ENCODE peak calls at places on chromosomes 4 and X, in four cellular contexts. P is IMR-90, B is K562, M is MM.1S. Q is an unnamed sample.
A peak's percentile ranks its signal among the peaks of the same experiment; 100 is the strongest.

GRCh38 chr4:4385729-4386295 is 1.1 kb upstream of the NSG1 start:
- DNase-seq in B (no peak), M (no peak), P (no peak), Q (no peak)

GRCh38 chrX:26597981-26598380 is 382.0 kb downstream of the MAGEB5 start:
- DNase-seq in M (no peak), P (peak; percentile 22), B (no peak), Q (no peak)

GRCh38 chrX:40177489-40177888 is 79.7 kb upstream of the BCOR start:
- DNase-seq in B (no peak), M (no peak), P (no peak), Q (no peak)

GRCh38 chrX:154375156-154375504 is 696 bp upstream of the FLNA start:
- DNase-seq in B (no peak), M (no peak), P (no peak), Q (no peak)

GRCh38 chrX:33211356-33212254 is at the start of gene DMD:
- DNase-seq in M (no peak), P (peak; percentile 84), B (no peak), Q (no peak)

GRCh38 chrX:12595746-12596145 is 195.5 kb upstream of the PRPS2 start:
- DNase-seq in B (no peak), P (no peak), M (no peak), Q (no peak)

GRCh38 chrX:129496625-129497024 is 26.7 kb downstream of the SMARCA1 start:
- DNase-seq in B (no peak), M (no peak), P (peak; percentile 67), Q (no peak)

GRCh38 chr4:162634390-162634789 is 470.6 kb upstream of the FSTL5 start:
- DNase-seq in B (no peak), P (no peak), M (no peak), Q (no peak)

GRCh38 chr4:110073045-110073845 is 125.2 kb downstream of the ELOVL6 start:
- DNase-seq in M (no peak), B (no peak), P (peak; percentile 11), Q (peak; percentile 96)

GRCh38 chr4:154622598-154622997 is 10.1 kb upstream of the FGG start:
- DNase-seq in P (peak; percentile 48), B (peak; percentile 62), M (peak; percentile 62), Q (no peak)

GRCh38 chrX:11770320-11770719 is 12.3 kb downstream of the MSL3 start:
- DNase-seq in B (peak; percentile 70), M (peak; percentile 63), P (peak; percentile 63), Q (peak; percentile 16)

GRCh38 chr4:121168865-121169281 is 4.8 kb upstream of the TNIP3 start:
- DNase-seq in M (no peak), B (no peak), P (no peak), Q (no peak)

GRCh38 chrX:132669142-132669541 is 180.3 kb upstream of the MBNL3 start:
- DNase-seq in M (no peak), B (no peak), P (no peak), Q (no peak)

GRCh38 chr4:10554694-10555093 is 97.5 kb upstream of the ZNF518B start:
- DNase-seq in B (peak; percentile 62), M (peak; percentile 57), P (peak; percentile 59), Q (peak; percentile 22)

GRCh38 chr4:8900588-8900987 is 28.9 kb upstream of the HMX1 start:
- DNase-seq in B (no peak), M (no peak), P (no peak), Q (no peak)

GRCh38 chr4:113582737-113583136 is 178.8 kb downstream of the CAMK2D start:
- DNase-seq in M (no peak), B (peak; percentile 62), P (no peak), Q (no peak)

GRCh38 chrX:2320580-2321327 is 180.0 kb downstream of the DHRSX start:
- DNase-seq in M (no peak), P (peak; percentile 77), B (no peak), Q (no peak)

GRCh38 chr4:8278009-8278395 is 8.4 kb downstream of the HTRA3 start:
- DNase-seq in P (peak; percentile 33), B (no peak), M (no peak), Q (no peak)

GRCh38 chr4:132333723-132334045 is 815.4 kb upstream of the PCDH10 start:
- DNase-seq in M (no peak), B (no peak), P (peak; percentile 49), Q (no peak)

GRCh38 chrX:11665144-11666040 is at the start of gene ARHGAP6:
- DNase-seq in M (no peak), P (peak; percentile 20), B (no peak), Q (no peak)

GRCh38 chr4:176539091-176539784 is 219.5 kb downstream of the SPCS3 start:
- DNase-seq in B (no peak), P (peak; percentile 30), M (no peak), Q (no peak)
- H3K9ac ChIP-seq in B (no peak overlapping the region), P (no peak overlapping the region), M (no peak overlapping the region), Q (no peak overlapping the region)

DNA sequence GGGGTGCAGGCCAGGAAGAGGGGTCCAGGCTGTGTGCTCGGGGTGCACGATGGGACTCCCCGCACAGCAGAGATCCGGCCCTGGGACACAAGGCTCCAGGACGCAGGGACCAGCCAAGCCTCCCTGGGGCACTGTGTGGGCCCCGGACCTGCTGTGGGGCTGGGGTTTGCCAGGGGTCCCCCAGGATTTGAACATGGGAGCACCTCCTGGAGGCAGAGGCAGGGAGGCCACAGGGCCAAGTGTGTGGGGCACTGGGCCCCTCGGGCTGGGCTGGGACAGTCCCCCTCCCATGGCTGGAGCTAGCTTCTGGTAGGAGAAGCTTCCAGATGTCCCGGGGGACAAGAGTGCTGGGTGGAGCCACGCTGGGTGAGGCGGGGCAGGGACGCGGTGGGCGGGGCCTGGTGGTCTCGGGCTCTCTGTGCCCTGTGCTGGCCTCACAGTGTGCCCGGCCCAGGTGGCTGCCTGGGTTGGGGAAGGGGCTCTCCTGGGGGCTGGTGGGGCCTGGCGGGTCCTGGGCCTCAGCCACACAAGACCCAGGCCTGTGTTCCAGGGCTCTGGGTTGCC is 18.6 kb downstream of the FGFRL1 start:
- DNase-seq in P (no peak), B (no peak), M (no peak), Q (no peak)
- H3K9ac ChIP-seq in P (no peak overlapping the region), B (peak overlapping the region; percentile 89), M (no peak overlapping the region), Q (peak overlapping the region; percentile 41)

GRCh38 chr4:185344743-185345538 is 50.8 kb downstream of the LRP2BP start:
- DNase-seq in M (peak; percentile 47), B (no peak), P (no peak), Q (no peak)
- H3K9ac ChIP-seq in M (peak overlapping the region; percentile 23), B (no peak overlapping the region), P (no peak overlapping the region), Q (no peak overlapping the region)

DNA sequence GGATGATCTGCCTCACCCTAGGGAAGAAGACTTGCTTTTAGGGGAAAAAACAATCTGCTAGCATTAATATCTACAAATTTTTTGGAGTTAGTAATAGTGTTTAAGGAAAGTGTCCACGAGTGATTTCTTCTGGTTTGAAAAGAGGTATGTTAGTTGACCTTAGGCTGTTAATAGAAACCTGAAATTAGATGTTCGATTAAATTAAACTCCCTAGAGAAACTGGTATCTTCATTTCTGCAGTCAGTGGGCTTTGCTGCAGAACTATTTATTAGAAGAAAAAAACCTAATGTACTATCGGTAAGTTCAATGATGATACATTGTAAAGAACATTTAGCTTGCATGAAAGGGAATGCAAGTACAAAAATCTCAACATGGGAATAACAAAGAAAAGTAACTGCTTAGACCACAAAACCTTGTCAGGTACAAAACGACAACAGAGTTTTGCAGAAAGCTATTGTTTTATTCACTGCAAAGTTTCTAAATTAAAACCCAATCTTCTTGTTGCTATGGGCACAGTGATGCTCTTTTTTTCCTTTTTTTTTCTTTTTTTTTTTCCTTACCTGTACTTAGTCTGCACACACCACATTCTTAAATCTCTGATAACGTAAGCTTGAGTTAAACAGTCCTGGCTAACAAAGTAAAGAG is 2.0 kb downstream of the KLF3 start:
- DNase-seq in M (no peak), P (no peak), B (no peak), Q (no peak)
- H3K9ac ChIP-seq in M (peak overlapping the region; percentile 98), P (peak overlapping the region; percentile 83), B (peak overlapping the region; percentile 19), Q (peak overlapping the region; percentile 76)